ENCODE peak calls at places on chromosome 15, in five cellular contexts. E, Q, D, C and V are unnamed samples. For H3K36me3, the result is how much of the 10 kb centered on the place peaks cover.

GRCh38 chr15:40584191-40584590 is 9.9 kb upstream of the KNL1 start:
- DNase-seq in E (no peak), Q (no peak), D (no peak), C (no peak), V (no peak)

GRCh38 chr15:50358805-50359204 is 3.8 kb upstream of the GABPB1 start:
- DNase-seq in E (no peak), Q (no peak), D (peak), C (no peak), V (peak)

GRCh38 chr15:79430901-79431635 is 1.1 kb upstream of the MINAR1 start:
- DNase-seq in E (no peak), Q (no peak), D (no peak), C (no peak), V (peak)

GRCh38 chr15:67832031-67832551 is 6.8 kb downstream of the SKOR1 start:
- DNase-seq in E (peak), Q (no peak), D (peak), C (no peak), V (peak)

GRCh38 chr15:61748529-61748928 is 311.7 kb downstream of the VPS13C start:
- DNase-seq in E (no peak), Q (no peak), D (no peak), C (no peak), V (no peak)

GRCh38 chr15:36185845-36186244 is 393.6 kb upstream of the CDIN1 start:
- DNase-seq in E (no peak), Q (no peak), D (no peak), C (no peak), V (no peak)

GRCh38 chr15:68646751-68647150 is 68.0 kb downstream of the CORO2B start:
- DNase-seq in E (peak), Q (no peak), D (no peak), C (no peak), V (peak)

GRCh38 chr15:57251308-57251707 is 125.0 kb upstream of the CGNL1 start:
- DNase-seq in E (no peak), Q (no peak), D (peak), C (no peak), V (no peak)

GRCh38 chr15:33313491-33313890 is 2.7 kb downstream of the RYR3 start:
- DNase-seq in E (no peak), Q (no peak), D (no peak), C (no peak), V (no peak)

GRCh38 chr15:31297880-31298456 is 28.7 kb upstream of the KLF13 start:
- DNase-seq in E (no peak), Q (peak), D (no peak), C (no peak), V (no peak)

GRCh38 chr15:56734013-56734625 is 810 bp upstream of the ZNF280D start:
- DNase-seq in E (no peak), Q (no peak), D (no peak), C (no peak), V (no peak)

GRCh38 chr15:46854559-46854958 is 862.7 kb upstream of the SEMA6D start:
- DNase-seq in E (no peak), Q (no peak), D (no peak), C (no peak), V (no peak)

GRCh38 chr15:66523926-66524325 is 18.8 kb downstream of the ZWILCH start:
- DNase-seq in E (no peak), Q (no peak), D (no peak), C (no peak), V (no peak)

GRCh38 chr15:58165661-58166060 is 27.5 kb downstream of the AQP9 start:
- DNase-seq in E (no peak), Q (no peak), D (peak), C (peak), V (no peak)

GRCh38 chr15:50786871-50787270 is 21.4 kb upstream of the SPPL2A start:
- DNase-seq in E (no peak), Q (no peak), D (no peak), C (no peak), V (no peak)

GRCh38 chr15:51499379-51499976 is 123.1 kb downstream of the DMXL2 start:
- DNase-seq in E (no peak), Q (no peak), D (peak), C (no peak), V (peak)

GRCh38 chr15:61404567-61404966 is 175.5 kb upstream of the RORA start:
- DNase-seq in E (no peak), Q (no peak), D (no peak), C (no peak), V (no peak)

GRCh38 chr15:40844543-40844981 is 714 bp downstream of the SPINT1 start:
- DNase-seq in E (no peak), Q (no peak), D (no peak), C (no peak), V (no peak)

GRCh38 chr15:88390502-88390901 is 76.7 kb downstream of the MRPL46 start:
- DNase-seq in E (no peak), Q (no peak), D (no peak), C (no peak), V (no peak)
- H3K4me3 ChIP-seq in E (no peak), Q (no peak), D (no peak), C (no peak), V (no peak)

GRCh38 chr15:43194775-43195174 is 9.6 kb downstream of the CCNDBP1 start:
- DNase-seq in E (no peak), Q (no peak), D (peak), C (no peak), V (no peak)
- H3K36me3 ChIP-seq in E (half or more), Q (under half), D (under half), C (under half), V (under half)

GRCh38 chr15:90839187-90840071 is 29.0 kb upstream of the FURIN start:
- DNase-seq in E (no peak), Q (no peak), D (peak), C (no peak), V (peak)
- H3K4me3 ChIP-seq in E (no peak), Q (no peak), D (no peak), C (peak), V (no peak)

GRCh38 chr15:100942656-100943055 is 23.5 kb downstream of the LRRK1 start:
- DNase-seq in E (no peak), Q (no peak), D (no peak), C (no peak), V (no peak)
- H3K36me3 ChIP-seq in E (under half), Q (under half), D (under half), C (under half), V (under half)

GRCh38 chr15:48601095-48601494 is 44.4 kb downstream of the FBN1 start:
- DNase-seq in E (no peak), Q (no peak), D (no peak), C (no peak), V (no peak)

GRCh38 chr15:48604567-48604966 is 40.9 kb downstream of the FBN1 start:
- DNase-seq in E (no peak), Q (no peak), D (peak), C (no peak), V (no peak)

GRCh38 chr15:48602358-48603122 is 43.0 kb downstream of the FBN1 start:
- DNase-seq in E (no peak), Q (no peak), D (peak), C (no peak), V (no peak)

GRCh38 chr15:48603922-48604321 is 41.6 kb downstream of the FBN1 start:
- DNase-seq in E (no peak), Q (no peak), D (no peak), C (no peak), V (no peak)

GRCh38 chr15:48603123-48603500 is 42.4 kb downstream of the FBN1 start:
- DNase-seq in E (no peak), Q (no peak), D (no peak), C (no peak), V (peak)
- H3K4me3 ChIP-seq in E (no peak), Q (no peak), D (no peak), C (no peak), V (no peak)

DNA sequence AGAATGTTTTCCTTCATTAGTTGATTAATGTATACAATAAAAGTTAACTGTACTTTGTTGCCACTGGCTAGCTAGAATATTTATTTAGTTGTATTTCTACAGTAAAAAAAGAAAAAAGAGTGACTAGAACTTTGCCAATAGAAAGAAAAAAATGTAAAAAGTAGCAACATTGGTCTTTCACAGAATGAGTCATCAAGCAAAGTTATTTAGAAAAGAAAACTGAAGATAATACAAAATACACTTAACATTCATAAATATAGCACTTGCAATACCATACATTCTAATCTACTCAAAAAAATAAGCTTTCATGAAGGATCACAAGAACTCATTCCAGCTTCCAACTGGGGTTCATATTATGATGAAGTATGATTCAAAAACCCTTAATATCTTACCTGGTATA is 83.4 kb downstream of the AQR start:
- DNase-seq in E (no peak), Q (no peak), D (peak), C (no peak), V (no peak)
- H3K36me3 ChIP-seq in E (half or more), Q (half or more), D (under half), C (under half), V (under half)

GRCh38 chr15:90211009-90211408 is 9.9 kb downstream of the SEMA4B start:
- DNase-seq in E (no peak), Q (no peak), D (no peak), C (no peak), V (no peak)

GRCh38 chr15:90212221-90213079 is 11.3 kb downstream of the SEMA4B start:
- DNase-seq in E (no peak), Q (no peak), D (no peak), C (no peak), V (no peak)

GRCh38 chr15:90213123-90213817 is 12.1 kb downstream of the SEMA4B start:
- DNase-seq in E (no peak), Q (no peak), D (no peak), C (no peak), V (no peak)

GRCh38 chr15:90210593-90210992 is 9.5 kb downstream of the SEMA4B start:
- DNase-seq in E (no peak), Q (no peak), D (no peak), C (no peak), V (no peak)

GRCh38 chr15:90211440-90212168 is 10.5 kb downstream of the SEMA4B start:
- DNase-seq in E (no peak), Q (no peak), D (peak), C (no peak), V (peak)
- H3K4me3 ChIP-seq in E (no peak), Q (no peak), D (no peak), C (no peak), V (no peak)